ENCODE peak calls at places on chromosome 12, in nine cellular contexts. One of them, this sample, is unnamed.

GRCh38 chr12:85036241-85036707 is at the start of the genes LRRIQ1 and TSPAN19:
- DNase-seq in NCI-H345: peak
- DNase-seq in HS-27A: no peak
- DNase-seq in omental fat pad: no peak
- DNase-seq in fibroblast of lung: peak
- DNase-seq in activated T-cell treated with anti-CD3 and anti-CD28 coated beads, Interleukin-2, amount 50 U/mL, for 24 hours: peak
- DNase-seq in stimulated activated CD4-positive, alpha-beta T cell treated with anti-CD3 and anti-CD28 coated beads, Interleukin-4, amount 100 ng/mL, for 4 hours: no peak
- DNase-seq in left ventricle myocardium superior: peak
- DNase-seq in effector CD4-positive, alpha-beta T cell: no peak
- DNase-seq in this sample: peak

GRCh38 chr12:6538420-6539275 is 4.3 kb downstream of the GAPDH start:
- DNase-seq in HS-27A: peak
- DNase-seq in activated T-cell treated with anti-CD3 and anti-CD28 coated beads, Interleukin-2, amount 50 U/mL, for 24 hours: peak
- DNase-seq in effector CD4-positive, alpha-beta T cell: no peak
- DNase-seq in fibroblast of lung: peak
- DNase-seq in stimulated activated CD4-positive, alpha-beta T cell treated with anti-CD3 and anti-CD28 coated beads, Interleukin-4, amount 100 ng/mL, for 4 hours: no peak
- DNase-seq in NCI-H345: no peak
- DNase-seq in left ventricle myocardium superior: no peak
- DNase-seq in omental fat pad: no peak
- DNase-seq in this sample: no peak

GRCh38 chr12:86613306-86613705 is 357.1 kb upstream of the MGAT4C start:
- DNase-seq in left ventricle myocardium superior: no peak
- DNase-seq in omental fat pad: no peak
- DNase-seq in stimulated activated CD4-positive, alpha-beta T cell treated with anti-CD3 and anti-CD28 coated beads, Interleukin-4, amount 100 ng/mL, for 4 hours: no peak
- DNase-seq in NCI-H345: no peak
- DNase-seq in fibroblast of lung: no peak
- DNase-seq in activated T-cell treated with anti-CD3 and anti-CD28 coated beads, Interleukin-2, amount 50 U/mL, for 24 hours: no peak
- DNase-seq in effector CD4-positive, alpha-beta T cell: no peak
- DNase-seq in HS-27A: no peak
- DNase-seq in this sample: no peak

GRCh38 chr12:128338344-128338743 is 71.4 kb downstream of the TMEM132C start:
- DNase-seq in stimulated activated CD4-positive, alpha-beta T cell treated with anti-CD3 and anti-CD28 coated beads, Interleukin-4, amount 100 ng/mL, for 4 hours: no peak
- DNase-seq in omental fat pad: no peak
- DNase-seq in HS-27A: no peak
- DNase-seq in fibroblast of lung: no peak
- DNase-seq in activated T-cell treated with anti-CD3 and anti-CD28 coated beads, Interleukin-2, amount 50 U/mL, for 24 hours: no peak
- DNase-seq in left ventricle myocardium superior: no peak
- DNase-seq in effector CD4-positive, alpha-beta T cell: no peak
- DNase-seq in NCI-H345: no peak
- DNase-seq in this sample: no peak

GRCh38 chr12:89960011-89960507 is 251.4 kb upstream of the ATP2B1 start:
- DNase-seq in omental fat pad: no peak
- DNase-seq in NCI-H345: no peak
- DNase-seq in fibroblast of lung: peak
- DNase-seq in HS-27A: no peak
- DNase-seq in left ventricle myocardium superior: no peak
- DNase-seq in activated T-cell treated with anti-CD3 and anti-CD28 coated beads, Interleukin-2, amount 50 U/mL, for 24 hours: no peak
- DNase-seq in effector CD4-positive, alpha-beta T cell: no peak
- DNase-seq in stimulated activated CD4-positive, alpha-beta T cell treated with anti-CD3 and anti-CD28 coated beads, Interleukin-4, amount 100 ng/mL, for 4 hours: peak
- DNase-seq in this sample: no peak

GRCh38 chr12:90027041-90027440 is 318.4 kb upstream of the ATP2B1 start:
- DNase-seq in effector CD4-positive, alpha-beta T cell: no peak
- DNase-seq in left ventricle myocardium superior: no peak
- DNase-seq in HS-27A: no peak
- DNase-seq in NCI-H345: no peak
- DNase-seq in stimulated activated CD4-positive, alpha-beta T cell treated with anti-CD3 and anti-CD28 coated beads, Interleukin-4, amount 100 ng/mL, for 4 hours: no peak
- DNase-seq in fibroblast of lung: no peak
- DNase-seq in omental fat pad: no peak
- DNase-seq in activated T-cell treated with anti-CD3 and anti-CD28 coated beads, Interleukin-2, amount 50 U/mL, for 24 hours: no peak
- DNase-seq in this sample: no peak

GRCh38 chr12:14362347-14362746 is 3.1 kb upstream of the ATF7IP start:
- DNase-seq in effector CD4-positive, alpha-beta T cell: no peak
- DNase-seq in left ventricle myocardium superior: no peak
- DNase-seq in activated T-cell treated with anti-CD3 and anti-CD28 coated beads, Interleukin-2, amount 50 U/mL, for 24 hours: no peak
- DNase-seq in fibroblast of lung: no peak
- DNase-seq in NCI-H345: no peak
- DNase-seq in omental fat pad: no peak
- DNase-seq in stimulated activated CD4-positive, alpha-beta T cell treated with anti-CD3 and anti-CD28 coated beads, Interleukin-4, amount 100 ng/mL, for 4 hours: no peak
- DNase-seq in HS-27A: no peak
- DNase-seq in this sample: no peak

GRCh38 chr12:12883369-12884001 is 7.9 kb upstream of the GPRC5A start:
- DNase-seq in effector CD4-positive, alpha-beta T cell: no peak
- DNase-seq in fibroblast of lung: peak
- DNase-seq in left ventricle myocardium superior: no peak
- DNase-seq in NCI-H345: no peak
- DNase-seq in activated T-cell treated with anti-CD3 and anti-CD28 coated beads, Interleukin-2, amount 50 U/mL, for 24 hours: no peak
- DNase-seq in HS-27A: no peak
- DNase-seq in omental fat pad: no peak
- DNase-seq in stimulated activated CD4-positive, alpha-beta T cell treated with anti-CD3 and anti-CD28 coated beads, Interleukin-4, amount 100 ng/mL, for 4 hours: no peak
- DNase-seq in this sample: no peak

GRCh38 chr12:57459750-57460400 is at the start of gene GLI1:
- DNase-seq in effector CD4-positive, alpha-beta T cell: no peak
- DNase-seq in omental fat pad: no peak
- DNase-seq in activated T-cell treated with anti-CD3 and anti-CD28 coated beads, Interleukin-2, amount 50 U/mL, for 24 hours: no peak
- DNase-seq in HS-27A: no peak
- DNase-seq in stimulated activated CD4-positive, alpha-beta T cell treated with anti-CD3 and anti-CD28 coated beads, Interleukin-4, amount 100 ng/mL, for 4 hours: no peak
- DNase-seq in left ventricle myocardium superior: no peak
- DNase-seq in NCI-H345: no peak
- DNase-seq in fibroblast of lung: no peak
- DNase-seq in this sample: no peak

This sample was measured in breast epithelium.